ENCODE peak calls at places on chromosomes 11 and 22, in nine cellular contexts. E, U, Q, P, Y, S, L, H and G are unnamed samples.

GRCh38 chr11:109972181-109972715 is 120.9 kb upstream of the ZC3H12C start:
- DNase-seq in Y (no peak), P (no peak), H (no peak), U (no peak), E (no peak), L (no peak), Q (no peak), S (no peak), G (no peak)

GRCh38 chr11:126731526-126731925 is 269.0 kb downstream of the KIRREL3 start:
- DNase-seq in Q (no peak), Y (no peak), E (no peak), H (no peak), P (no peak), L (no peak), S (no peak), U (no peak), G (no peak)

GRCh38 chr22:23742505-23743264 is 8.2 kb downstream of the ZNF70 start:
- DNase-seq in H (peak), Y (no peak), Q (no peak), S (no peak), E (no peak), U (no peak), P (no peak), L (no peak), G (no peak)

GRCh38 chr11:65329503-65329902 is 4.1 kb upstream of the DPF2 start:
- DNase-seq in Y (no peak), L (no peak), E (no peak), Q (no peak), H (no peak), U (no peak), S (no peak), P (no peak), G (no peak)

GRCh38 chr11:68271781-68272608 is at the start of gene C11orf24:
- DNase-seq in Q (peak), E (peak), Y (peak), P (peak), H (peak), L (peak), U (peak), S (peak), G (peak)

GRCh38 chr11:69209038-69209350 is 53.3 kb downstream of the SMIM38 start:
- DNase-seq in Q (no peak), Y (no peak), U (peak), P (no peak), H (no peak), S (no peak), L (peak), E (no peak), G (no peak)

GRCh38 chr22:37290737-37291136 is 8.4 kb downstream of the CYTH4 start:
- DNase-seq in H (no peak), Q (peak), P (peak), L (no peak), U (no peak), Y (no peak), S (no peak), E (no peak), G (no peak)

GRCh38 chr22:20568502-20569058 is 61.2 kb downstream of the MED15 start:
- DNase-seq in Y (no peak), L (no peak), E (no peak), Q (no peak), P (no peak), H (no peak), U (no peak), S (no peak), G (no peak)

GRCh38 chr11:128550261-128550821 is 37.0 kb downstream of the ETS1 start:
- DNase-seq in S (no peak), Q (no peak), L (no peak), H (no peak), U (no peak), Y (no peak), P (no peak), E (no peak), G (no peak)

GRCh38 chr11:65855927-65856363 is 2.0 kb downstream of the CFL1 start:
- DNase-seq in P (no peak), U (peak), Y (no peak), S (no peak), H (no peak), Q (no peak), E (no peak), L (no peak), G (no peak)

GRCh38 chr22:48737461-48738203 is 1090.0 kb downstream of the BRD1 start:
- DNase-seq in Y (no peak), E (no peak), L (no peak), Q (no peak), U (no peak), H (no peak), S (no peak), P (no peak), G (no peak)

GRCh38 chr11:15969701-15970329 is 386.5 kb downstream of the SOX6 start:
- DNase-seq in P (peak), E (no peak), H (no peak), Q (peak), L (no peak), S (peak), Y (peak), U (no peak), G (no peak)

GRCh38 chr11:6319001-6319878 is 1.1 kb downstream of the CAVIN3 start:
- DNase-seq in Q (peak), Y (peak), E (peak), U (no peak), L (peak), S (peak), P (no peak), H (peak), G (no peak)

GRCh38 chr22:22591348-22592299 is 32.6 kb upstream of the PRAME start:
- DNase-seq in P (no peak), H (no peak), U (no peak), S (no peak), Y (no peak), Q (peak), L (no peak), E (no peak), G (no peak)
- TF ChIP-seq CTCF in P (no peak), H (no peak), U (no peak), S (no peak), Y (no peak), Q (no peak), L (peak), E (no peak), G (no peak)

DNA sequence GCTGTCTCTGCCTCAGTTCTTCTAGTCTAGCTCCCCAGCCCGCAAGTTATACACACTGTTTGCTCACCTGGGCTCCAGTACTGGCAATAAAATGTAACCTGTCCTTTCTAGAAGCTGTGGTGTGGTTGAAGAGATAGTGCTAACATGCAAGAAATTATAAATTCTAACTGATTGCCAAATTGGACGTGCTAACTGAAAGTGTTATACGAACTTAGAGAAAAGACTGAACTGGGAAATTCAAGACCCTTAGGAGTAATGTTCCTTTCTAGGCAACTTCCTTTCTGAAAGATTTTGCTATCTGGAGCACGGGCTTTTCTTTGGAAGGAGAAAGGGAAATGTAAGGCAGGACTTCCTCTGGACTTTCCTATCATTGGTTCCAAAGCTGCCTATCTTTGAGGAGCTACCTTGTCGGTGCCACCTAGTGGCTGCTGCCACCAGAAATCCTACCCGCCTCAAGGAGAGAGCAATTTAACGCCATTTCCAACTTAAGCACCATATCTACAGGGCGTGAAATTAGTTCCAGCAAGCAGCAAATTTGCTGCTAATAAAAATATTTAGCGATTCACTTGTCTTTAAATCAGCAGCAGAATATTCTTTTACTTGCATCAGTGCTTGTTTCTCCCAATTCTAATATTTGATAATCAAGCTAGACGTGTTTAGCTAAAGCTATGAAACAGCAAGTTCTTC is 12.7 kb upstream of the TMEM218 start:
- DNase-seq in L (peak), S (no peak), P (no peak), Q (peak), H (peak), E (peak), Y (peak), U (peak), G (no peak)
- TF ChIP-seq CTCF in L (peak), S (peak), P (peak), Q (peak), H (peak), E (no peak), Y (no peak), U (peak), G (peak)

DNA sequence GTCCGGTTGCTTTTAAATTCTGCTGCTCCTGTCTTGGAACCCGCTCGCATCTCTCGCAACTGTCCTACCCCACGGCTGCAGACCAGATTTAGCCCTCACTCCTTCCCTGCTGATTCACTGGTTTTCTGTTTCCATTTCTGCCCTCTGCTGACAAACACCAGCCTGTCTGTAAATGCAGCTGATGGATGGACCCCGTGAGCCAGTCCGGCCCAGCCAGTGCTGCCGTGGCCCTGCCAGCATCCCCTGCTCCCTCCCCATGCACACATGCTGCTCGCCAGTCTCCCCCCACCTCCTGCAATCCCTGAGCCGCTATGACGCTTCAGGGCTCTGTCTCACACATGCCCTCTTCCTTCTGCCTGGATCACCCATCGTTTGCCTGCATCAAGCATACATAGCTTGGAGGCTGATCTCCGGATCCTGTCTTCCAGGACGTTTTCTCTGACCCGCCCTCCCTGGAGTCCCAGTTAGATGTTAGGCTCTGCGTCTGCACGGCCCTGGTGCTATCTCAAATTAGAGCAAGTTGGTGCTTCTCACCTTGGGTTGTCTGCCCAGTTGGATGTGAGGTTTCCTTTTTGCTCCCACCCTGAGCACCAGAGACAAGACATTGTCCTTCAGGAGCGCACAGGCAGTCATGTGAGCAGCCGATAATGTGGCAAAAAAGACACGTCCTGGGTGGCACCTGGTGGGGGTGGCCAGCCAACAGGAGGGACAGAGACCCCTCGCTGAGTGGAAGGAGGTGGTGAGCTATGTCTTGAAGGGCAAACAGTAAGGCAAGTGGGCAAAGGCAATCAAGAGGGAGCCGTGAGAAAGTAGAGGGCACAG is 4.3 kb upstream of the ACR start:
- DNase-seq in E (no peak), Q (peak), L (no peak), U (peak), Y (no peak), H (no peak), P (peak), S (no peak), G (peak)
- TF ChIP-seq CTCF in E (no peak), Q (no peak), L (no peak), U (no peak), Y (no peak), H (no peak), P (peak), S (peak), G (no peak)

DNA sequence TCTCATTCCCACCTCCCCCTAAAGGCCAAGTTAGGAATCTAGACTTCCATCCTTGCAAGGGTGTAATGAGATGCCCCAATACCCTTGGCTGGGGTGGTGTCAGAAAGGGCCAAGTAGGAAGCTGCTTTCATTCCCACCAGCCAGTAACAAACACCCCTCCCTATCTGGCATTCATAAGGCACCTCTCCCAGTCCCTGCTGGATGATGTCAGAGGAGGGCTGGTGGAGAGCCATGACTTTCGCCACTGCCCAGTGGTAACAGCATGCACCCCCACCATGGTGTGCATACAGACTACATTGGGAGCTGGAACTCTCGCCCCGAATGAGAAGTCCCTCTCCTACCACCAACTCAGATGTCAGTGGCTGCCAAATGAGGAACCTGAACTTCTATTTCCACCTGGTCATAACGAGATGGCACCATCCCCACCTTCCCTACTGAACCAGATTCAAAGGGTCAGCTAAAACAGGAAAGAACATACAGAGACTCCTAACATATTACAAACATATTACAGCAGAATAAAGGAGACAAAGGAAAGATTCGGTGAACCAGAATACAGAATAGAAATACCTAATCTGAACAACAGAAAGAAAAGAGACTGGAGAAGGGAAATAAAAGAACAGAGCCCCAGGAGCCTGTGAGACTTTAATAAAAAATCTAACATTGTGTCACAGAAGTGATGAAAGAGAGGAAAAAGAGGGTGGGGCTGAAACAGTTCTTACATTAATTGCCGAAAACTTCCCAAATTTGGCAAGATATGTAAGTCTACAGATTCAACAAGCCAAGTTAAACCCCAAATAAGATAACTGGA is 73.5 kb downstream of the SGSM3 start:
- DNase-seq in Q (no peak), L (no peak), E (no peak), U (no peak), Y (no peak), P (no peak), S (no peak), H (peak), G (no peak)
- TF ChIP-seq CTCF in Q (no peak), L (peak), E (no peak), U (no peak), Y (no peak), P (no peak), S (no peak), H (no peak), G (no peak)

GRCh38 chr11:17722000-17722643 is 2.8 kb downstream of the MYOD1 start:
- DNase-seq in E (no peak), H (no peak), S (no peak), L (peak), Y (peak), Q (peak), U (no peak), P (no peak), G (no peak)
- TF ChIP-seq CTCF in E (no peak), H (peak), S (peak), L (peak), Y (no peak), Q (peak), U (peak), P (peak), G (no peak)

GRCh38 chr22:30767656-30768055 is 73.0 kb downstream of the OSBP2 start:
- DNase-seq in P (no peak), L (no peak), H (no peak), Y (no peak), Q (no peak), S (no peak), E (peak), U (no peak), G (no peak)

DNA sequence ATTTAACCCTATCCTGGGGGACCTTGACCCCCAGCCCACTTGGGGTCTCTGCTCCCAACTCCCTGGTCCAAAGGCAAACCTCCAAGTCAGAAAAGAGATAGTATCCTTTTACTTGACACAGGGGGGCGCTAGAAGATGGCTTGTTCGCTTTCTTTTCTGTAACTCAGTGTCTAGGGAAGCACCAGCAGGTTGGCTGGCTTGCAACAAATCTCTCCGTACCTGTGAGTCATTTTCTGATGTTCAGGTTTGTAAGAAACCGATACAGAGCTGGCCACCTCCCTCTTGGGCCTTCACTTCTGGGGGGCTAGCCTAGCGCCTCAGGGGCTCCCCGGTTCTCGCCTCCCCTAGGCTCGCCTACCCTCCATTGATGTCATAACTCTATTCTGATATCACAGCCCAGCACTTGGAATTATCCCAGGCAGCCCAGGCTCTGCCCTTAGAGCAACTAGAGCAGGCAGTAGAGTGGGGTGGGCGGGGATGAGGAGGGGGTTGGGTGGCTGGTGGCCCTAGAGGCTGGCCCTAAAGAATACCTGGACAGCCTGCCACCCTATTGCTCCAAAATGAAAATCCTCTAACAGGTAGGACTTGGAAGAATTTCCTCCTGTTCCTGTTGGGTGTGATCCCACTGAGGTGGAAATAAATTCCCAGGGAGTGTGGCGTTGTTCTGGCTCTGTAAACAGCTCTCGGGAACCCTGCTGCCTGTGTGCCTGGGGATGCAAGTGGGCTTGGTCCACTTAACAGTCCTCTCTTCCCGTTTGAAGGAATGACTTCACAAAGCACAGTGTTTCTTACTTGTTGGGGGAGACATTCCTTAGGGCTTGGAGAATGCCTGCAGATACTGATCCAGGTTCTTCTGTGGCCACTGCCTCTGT is 69.4 kb downstream of the OSBP2 start:
- DNase-seq in S (peak), Y (peak), Q (peak), U (peak), E (peak), H (peak), P (peak), L (peak), G (no peak)
- TF ChIP-seq CTCF in S (peak), Y (peak), Q (peak), U (peak), E (peak), H (peak), P (peak), L (peak), G (peak)